ENCODE peak calls at places on chromosomes 13 and 19, in eight cellular contexts. D is dorsolateral prefrontal cortex, F is thoracic aorta, H is heart left ventricle, A is retinal pigment epithelial cell, Z is AG10803, M is neural progenitor cell, U is heart right ventricle. R is an unnamed sample.
A peak's percentile ranks its signal among the peaks of the same experiment; 100 is the strongest.

GRCh38 chr13:107374038-107374437 is 806.1 kb upstream of the ARGLU1 start:
- DNase-seq in M (no peak), Z (no peak), D (no peak), F (no peak), A (no peak), H (no peak), U (no peak), R (no peak)

GRCh38 chr19:12543855-12544254 is 7.4 kb downstream of the ZNF564 start:
- DNase-seq in D (no peak), A (no peak), F (no peak), U (no peak), Z (peak; percentile 19), H (no peak), M (no peak), R (no peak)

GRCh38 chr19:44752816-44753618 is 4.5 kb downstream of the BCL3 start:
- DNase-seq in F (peak; percentile 80), A (peak; percentile 87), D (peak; percentile 54), Z (peak; percentile 94), U (peak; percentile 87), M (peak; percentile 41), H (peak; percentile 94), R (peak; percentile 97)

GRCh38 chr13:101211261-101211660 is 205.0 kb downstream of the NALCN start:
- DNase-seq in H (no peak), F (no peak), D (no peak), A (no peak), U (no peak), M (no peak), Z (peak; percentile 58), R (peak; percentile 69)

GRCh38 chr13:46804391-46804815 is 7.4 kb upstream of the ESD start:
- DNase-seq in D (no peak), A (peak; percentile 59), Z (peak; percentile 95), U (no peak), F (no peak), H (no peak), M (no peak), R (peak; percentile 80)

GRCh38 chr19:1084024-1084868 is 10.9 kb downstream of the POLR2E start:
- DNase-seq in U (no peak), Z (no peak), H (no peak), A (no peak), M (no peak), D (no peak), F (no peak), R (no peak)

GRCh38 chr19:49689133-49690072 is at the start of gene ADM5:
- DNase-seq in D (peak; percentile 72), F (no peak), M (peak; percentile 56), H (no peak), U (peak; percentile 54), Z (no peak), A (no peak), R (no peak)

GRCh38 chr13:103272770-103273169 is 206.6 kb upstream of the SLC10A2 start:
- DNase-seq in H (no peak), U (no peak), D (no peak), A (no peak), Z (no peak), M (no peak), F (no peak), R (no peak)

GRCh38 chr19:37770985-37771384 is 8.4 kb downstream of the ZNF573 start:
- DNase-seq in U (no peak), A (no peak), Z (no peak), D (no peak), H (no peak), F (no peak), M (no peak), R (no peak)

GRCh38 chr13:112818040-112818697 is 128.3 kb downstream of the ATP11A start:
- DNase-seq in U (no peak), A (no peak), Z (no peak), M (no peak), D (no peak), F (no peak), H (no peak), R (no peak)

GRCh38 chr19:43672061-43672679 is 2.2 kb upstream of the PLAUR start:
- DNase-seq in U (no peak), F (no peak), A (no peak), M (peak; percentile 27), H (no peak), Z (no peak), D (no peak), R (no peak)

GRCh38 chr19:48249502-48250014 is 6.2 kb downstream of the CARD8 start:
- DNase-seq in M (no peak), U (peak; percentile 42), D (no peak), F (no peak), A (no peak), H (peak; percentile 69), Z (no peak), R (no peak)

GRCh38 chr13:43830481-43830873 is 43.7 kb upstream of the ENOX1 start:
- DNase-seq in F (no peak), D (no peak), Z (peak; percentile 93), U (no peak), H (no peak), A (no peak), M (no peak), R (peak; percentile 98)

GRCh38 chr13:28744091-28744536 is 25.3 kb upstream of the SLC46A3 start:
- DNase-seq in H (no peak), F (no peak), M (no peak), U (no peak), D (no peak), Z (peak; percentile 66), A (no peak), R (peak; percentile 61)

GRCh38 chr13:99432637-99433542 is 68.4 kb upstream of the TM9SF2 start:
- DNase-seq in H (peak; percentile 59), F (no peak), D (peak; percentile 55), U (peak; percentile 55), Z (peak; percentile 78), M (peak; percentile 79), A (no peak), R (peak; percentile 40)

GRCh38 chr19:46386151-46386550 is 27.2 kb downstream of the CCDC8 start:
- DNase-seq in A (no peak), M (no peak), Z (no peak), D (peak; percentile 16), U (no peak), H (no peak), F (no peak), R (no peak)

GRCh38 chr19:39568604-39569003 is 28.6 kb upstream of the EID2 start:
- DNase-seq in H (no peak), F (no peak), U (no peak), A (no peak), M (no peak), Z (peak; percentile 9), D (no peak), R (no peak)

GRCh38 chr19:7137120-7137519 is 67.6 kb downstream of the ZNF557 start:
- DNase-seq in U (no peak), F (no peak), A (no peak), H (no peak), D (no peak), Z (no peak), M (no peak), R (no peak)

GRCh38 chr19:42097461-42097860 is 21.5 kb downstream of the ZNF574 start:
- DNase-seq in F (no peak), U (no peak), Z (no peak), D (no peak), A (no peak), H (no peak), M (no peak), R (no peak)

GRCh38 chr19:42096255-42096837 is 20.4 kb downstream of the ZNF574 start:
- DNase-seq in D (no peak), F (no peak), M (peak; percentile 59), H (no peak), U (no peak), Z (no peak), A (no peak), R (no peak)

GRCh38 chr19:42093505-42093904 is 17.5 kb downstream of the ZNF574 start:
- DNase-seq in A (no peak), D (no peak), F (no peak), H (no peak), M (no peak), U (no peak), Z (no peak), R (no peak)

GRCh38 chr19:42095814-42096230 is 19.9 kb downstream of the ZNF574 start:
- DNase-seq in D (no peak), Z (no peak), F (no peak), M (peak; percentile 83), A (no peak), U (no peak), H (no peak), R (no peak)

GRCh38 chr19:42095142-42095813 is 19.3 kb downstream of the ZNF574 start:
- DNase-seq in M (no peak), Z (no peak), U (no peak), D (no peak), H (no peak), F (no peak), A (no peak), R (no peak)
- TF ChIP-seq CTCF in M (no peak), Z (no peak), U (no peak), D (no peak), H (no peak), F (no peak), A (no peak), R (no peak)

DNA sequence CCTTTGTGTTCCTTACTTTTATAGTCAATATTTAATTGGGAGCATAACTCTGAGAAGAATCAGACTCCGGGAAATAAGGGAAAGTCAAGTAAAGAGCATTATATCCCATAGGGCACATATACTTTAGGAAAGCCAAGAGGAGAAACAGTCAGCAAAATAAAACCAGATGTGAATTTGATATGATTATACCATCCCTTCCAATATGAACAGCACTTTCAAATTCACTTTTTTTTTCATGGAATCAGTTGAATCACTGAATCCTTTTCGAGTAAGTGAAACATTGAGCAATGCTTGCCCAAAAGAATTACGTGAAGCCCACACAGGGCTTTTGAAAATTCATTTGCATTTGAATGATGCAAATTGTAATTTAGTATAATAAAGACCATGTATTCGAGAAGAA is 112.5 kb downstream of the KCTD12 start:
- DNase-seq in H (no peak), A (no peak), F (no peak), Z (peak; percentile 27), M (no peak), U (no peak), D (no peak), R (peak; percentile 65)
- H3K4me3 ChIP-seq in H (no peak overlapping the region), A (no peak overlapping the region), F (no peak overlapping the region), Z (no peak overlapping the region), M (no peak overlapping the region), U (no peak overlapping the region), D (no peak overlapping the region), R (no peak overlapping the region)

GRCh38 chr19:8456064-8456463 is 11.3 kb downstream of the HNRNPM start:
- DNase-seq in Z (no peak), F (no peak), A (no peak), D (no peak), H (no peak), M (peak; percentile 58), U (no peak), R (no peak)
- TF ChIP-seq CTCF in Z (peak; percentile 7), F (no peak), A (peak; percentile 31), D (no peak), H (no peak), M (peak; percentile 36), U (no peak), R (peak; percentile 18)

DNA sequence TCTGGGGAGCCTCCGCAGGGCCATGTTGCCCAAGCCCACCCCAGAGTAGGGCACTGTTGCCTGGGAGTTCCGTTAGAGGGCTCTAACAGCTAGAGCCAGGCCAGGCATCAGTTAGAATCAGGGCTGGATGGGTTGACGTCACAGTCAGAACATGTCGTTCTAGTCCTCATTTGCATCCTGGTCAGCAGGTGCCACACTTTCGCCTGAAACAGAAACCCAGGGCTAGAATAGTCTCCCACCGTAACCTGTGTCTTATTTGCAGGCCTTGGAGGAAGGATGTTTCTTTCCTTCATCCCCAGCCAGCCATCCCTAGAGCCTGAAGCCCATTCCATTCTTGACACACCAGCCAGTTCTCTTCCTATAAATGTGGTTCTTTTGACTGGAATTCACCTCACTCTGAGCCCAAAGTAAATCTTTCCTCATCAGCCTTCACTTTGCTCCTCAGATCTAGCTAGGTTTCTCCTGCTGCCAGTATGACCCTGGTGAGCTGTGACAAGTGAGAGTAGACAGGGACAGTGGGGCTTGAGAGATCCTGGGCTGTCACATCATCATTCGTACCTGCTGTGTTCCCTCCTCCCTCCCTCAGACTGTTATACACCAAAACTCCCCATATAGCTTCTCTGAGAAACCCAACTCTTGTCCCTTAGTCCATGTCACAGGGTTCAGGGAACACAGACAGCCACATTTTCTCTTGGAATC is 12.2 kb upstream of the CCDC97 start:
- DNase-seq in H (no peak), U (no peak), D (no peak), A (no peak), F (no peak), Z (no peak), M (no peak), R (no peak)
- H3K4me3 ChIP-seq in H (no peak overlapping the region), U (no peak overlapping the region), D (no peak overlapping the region), A (no peak overlapping the region), F (no peak overlapping the region), Z (no peak overlapping the region), M (no peak overlapping the region), R (no peak overlapping the region)

R was measured in fibroblast of the aortic adventitia.